ENCODE peak calls at places on chromosomes 12 and 14, in eight cellular contexts. N is RPMI8226; I is occipital lobe; X is stimulated activated CD4-positive, alpha-beta T cell treated with anti-CD3 and anti-CD28 coated beads, Interleukin-4, amount 100 ng/mL, for 48 hours; W is effector memory CD8-positive, alpha-beta T cell; G is 8988T; C is GM12892; E is RCC 7860. L is an unnamed sample.

GRCh38 chr12:87119713-87120112 is 863.5 kb upstream of the MGAT4C start:
- DNase-seq in N (no peak), I (no peak), X (no peak), W (no peak), G (no peak), C (no peak), E (no peak), L (no peak)

GRCh38 chr14:85595981-85596380 is 66.0 kb downstream of the FLRT2 start:
- DNase-seq in N (no peak), I (no peak), X (no peak), W (no peak), G (no peak), C (no peak), E (no peak), L (peak)

GRCh38 chr14:56338674-56339073 is 220.5 kb downstream of the PELI2 start:
- DNase-seq in N (no peak), I (no peak), X (no peak), W (no peak), G (no peak), C (no peak), E (no peak), L (no peak)

GRCh38 chr14:92692822-92693226 is 55.6 kb downstream of the LGMN start:
- DNase-seq in N (peak), I (no peak), X (no peak), W (peak), G (no peak), C (no peak), E (peak), L (peak)

GRCh38 chr12:11568155-11568761 is 81.2 kb upstream of the ETV6 start:
- DNase-seq in N (no peak), I (no peak), X (no peak), W (no peak), G (no peak), C (no peak), E (no peak), L (no peak)

GRCh38 chr12:46555379-46555778 is 182.8 kb upstream of the SLC38A2 start:
- DNase-seq in N (no peak), I (no peak), X (no peak), W (no peak), G (no peak), C (no peak), E (peak), L (no peak)

GRCh38 chr12:128191380-128191779 is 75.6 kb upstream of the TMEM132C start:
- DNase-seq in N (no peak), I (no peak), X (no peak), W (no peak), G (no peak), C (no peak), E (no peak), L (no peak)

GRCh38 chr14:75854247-75854799 is 127.5 kb downstream of the TGFB3 start:
- DNase-seq in N (no peak), I (no peak), X (no peak), W (no peak), G (no peak), C (no peak), E (no peak), L (no peak)

GRCh38 chr14:100383727-100384158 is 60.6 kb downstream of the SLC25A47 start:
- DNase-seq in N (peak), I (peak), X (peak), W (peak), G (no peak), C (peak), E (peak), L (peak)

GRCh38 chr14:50768220-50768619 is 62.7 kb downstream of the NIN start:
- DNase-seq in N (no peak), I (no peak), X (no peak), W (no peak), G (no peak), C (no peak), E (no peak), L (no peak)